ENCODE peak calls at places on chromosome X, in five cellular contexts. T, S, E, I and R are unnamed samples.

GRCh38 chrX:130916636-130917422 is 13.8 kb upstream of the ENOX2 start:
- DNase-seq in T (peak; percentile 45), S (peak; percentile 12), E (no peak), I (no peak), R (peak; percentile 29)

GRCh38 chrX:56733459-56734046 is 4.5 kb downstream of the NBDY start:
- DNase-seq in T (peak; percentile 53), S (no peak), E (no peak), I (peak; percentile 46), R (peak; percentile 46)

GRCh38 chrX:40987413-40987812 is 97.8 kb upstream of the USP9X start:
- DNase-seq in T (no peak), S (no peak), E (no peak), I (no peak), R (no peak)

GRCh38 chrX:17876135-17876534 is 15.0 kb upstream of the RAI2 start:
- DNase-seq in T (no peak), S (no peak), E (no peak), I (no peak), R (no peak)

GRCh38 chrX:107715331-107716044 is 60.1 kb downstream of the TSC22D3 start:
- DNase-seq in T (no peak), S (no peak), E (peak; percentile 51), I (no peak), R (no peak)

GRCh38 chrX:74015379-74016019 is 288.5 kb upstream of the ZCCHC13 start:
- DNase-seq in T (peak; percentile 70), S (peak; percentile 14), E (no peak), I (peak; percentile 15), R (peak; percentile 62)

GRCh38 chrX:50988649-50989048 is 78.1 kb downstream of the BMP15 start:
- DNase-seq in T (peak; percentile 39), S (no peak), E (no peak), I (no peak), R (peak; percentile 14)

GRCh38 chrX:154321624-154322023 is 26.0 kb downstream of the TKTL1 start:
- DNase-seq in T (peak; percentile 22), S (no peak), E (no peak), I (no peak), R (no peak)

GRCh38 chrX:109624641-109625311 is at the start of gene KCNE5:
- DNase-seq in T (peak; percentile 12), S (no peak), E (peak; percentile 37), I (no peak), R (no peak)

GRCh38 chrX:2261838-2262678 is 238.7 kb downstream of the DHRSX start:
- DNase-seq in T (no peak), S (no peak), E (no peak), I (no peak), R (peak; percentile 96)

GRCh38 chrX:47169726-47170515 is 23.7 kb upstream of the UBA1 start:
- DNase-seq in T (no peak), S (peak; percentile 47), E (no peak), I (no peak), R (no peak)

GRCh38 chrX:129706395-129707072 is 32.2 kb upstream of the XPNPEP2 start:
- DNase-seq in T (peak; percentile 34), S (peak; percentile 59), E (no peak), I (no peak), R (peak; percentile 85)

GRCh38 chrX:72050011-72050410 is 81.7 kb downstream of the RTL5 start:
- DNase-seq in T (no peak), S (no peak), E (no peak), I (no peak), R (no peak)

GRCh38 chrX:72051589-72051988 is 80.1 kb downstream of the RTL5 start:
- DNase-seq in T (no peak), S (no peak), E (no peak), I (no peak), R (no peak)

GRCh38 chrX:72045552-72046277 is 86.0 kb downstream of the RTL5 start:
- DNase-seq in T (no peak), S (no peak), E (no peak), I (no peak), R (peak; percentile 40)

GRCh38 chrX:72046447-72046846 is 85.3 kb downstream of the RTL5 start:
- DNase-seq in T (no peak), S (no peak), E (no peak), I (no peak), R (no peak)

GRCh38 chrX:72048515-72049455 is 82.9 kb downstream of the RTL5 start:
- DNase-seq in T (no peak), S (no peak), E (no peak), I (no peak), R (no peak)
- TF ChIP-seq CTCF in T (no peak), S (no peak), E (no peak), I (no peak), R (no peak)

GRCh38 chrX:149937881-149938426 is 337 bp downstream of the EOLA2 start:
- DNase-seq in T (peak; percentile 23), S (peak; percentile 22), E (peak; percentile 55), I (no peak), R (peak; percentile 26)

GRCh38 chrX:149939271-149940014 is 1.2 kb upstream of the EOLA2 start:
- DNase-seq in T (peak; percentile 97), S (peak; percentile 94), E (peak; percentile 96), I (peak; percentile 93), R (peak; percentile 95)

GRCh38 chrX:149938427-149939270 is at the start of gene EOLA2:
- DNase-seq in T (peak; percentile 95), S (peak; percentile 94), E (peak; percentile 97), I (peak; percentile 95), R (peak; percentile 95)

DNA sequence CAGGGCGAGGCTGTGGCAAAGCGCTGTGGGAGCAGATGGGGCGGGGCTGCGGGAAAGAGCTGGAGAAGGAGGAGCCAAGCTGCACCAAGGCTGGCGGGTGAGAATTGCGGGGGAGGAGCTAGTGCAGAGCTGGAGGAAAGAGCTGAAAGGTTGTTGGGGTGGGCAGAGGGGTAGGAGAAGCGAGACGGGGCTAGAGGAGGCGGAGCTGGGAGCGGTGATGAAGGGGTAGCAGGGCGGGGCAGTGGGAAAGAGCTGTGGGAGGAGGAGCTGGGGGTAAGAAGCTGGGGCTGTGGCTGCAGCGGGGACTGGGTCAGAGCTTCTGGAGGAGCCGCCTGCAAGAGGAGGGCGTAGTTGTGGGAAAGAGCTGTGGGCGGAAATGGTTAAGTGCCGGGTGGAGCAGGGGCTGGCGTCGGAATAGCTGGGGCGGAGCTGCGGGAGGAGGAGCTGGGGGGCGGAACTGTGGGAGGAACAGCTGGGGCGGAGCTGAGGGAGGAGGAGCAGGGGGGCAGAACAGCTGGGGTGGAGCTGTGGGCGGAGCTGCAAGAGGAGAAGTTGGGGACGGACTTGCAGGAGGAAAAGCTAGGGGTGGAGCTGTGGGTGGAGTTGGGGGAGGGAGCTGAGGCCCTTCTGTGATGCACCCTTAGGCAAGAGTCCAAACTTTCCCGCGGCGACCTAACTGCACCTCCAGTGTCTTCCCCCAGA is 1.9 kb upstream of the EOLA2 start:
- DNase-seq in T (peak; percentile 97), S (peak; percentile 93), E (peak; percentile 96), I (peak; percentile 95), R (peak; percentile 94)
- TF ChIP-seq CTCF in T (peak; percentile 74), S (peak; percentile 65), E (no peak), I (no peak), R (peak; percentile 48)

GRCh38 chrX:10756365-10756915 is 136.1 kb upstream of the MID1 start:
- DNase-seq in T (peak; percentile 25), S (no peak), E (no peak), I (no peak), R (peak; percentile 5)
- TF ChIP-seq CTCF in T (no peak), S (no peak), E (no peak), I (no peak), R (no peak)

DNA sequence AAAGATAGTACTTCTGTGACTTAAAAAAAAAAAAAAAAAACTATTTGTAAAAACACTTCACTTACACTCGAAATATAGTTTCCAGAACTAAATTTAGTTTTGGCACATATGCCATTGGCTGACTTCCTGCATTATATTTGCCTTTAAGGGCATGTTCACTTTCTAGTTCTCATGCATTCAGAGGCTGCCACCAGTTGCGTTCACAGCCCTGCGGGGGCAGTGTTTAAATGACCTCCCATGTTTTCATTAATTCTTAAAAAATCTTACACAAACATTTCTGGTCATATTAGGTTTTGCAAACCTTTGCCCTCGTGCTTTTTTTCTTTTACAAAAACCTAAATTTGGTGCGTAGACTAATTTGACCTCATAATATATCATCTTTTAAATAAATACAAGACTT is 12.5 kb upstream of the ARHGAP6 start:
- DNase-seq in T (no peak), S (no peak), E (no peak), I (no peak), R (no peak)
- TF ChIP-seq CTCF in T (no peak), S (no peak), E (no peak), I (no peak), R (no peak)

GRCh38 chrX:77595848-77596247 is 148.7 kb downstream of the FGF16 start:
- DNase-seq in T (no peak), S (no peak), E (no peak), I (no peak), R (no peak)

GRCh38 chrX:77597511-77597910 is 150.3 kb downstream of the FGF16 start:
- DNase-seq in T (no peak), S (no peak), E (no peak), I (no peak), R (no peak)

DNA sequence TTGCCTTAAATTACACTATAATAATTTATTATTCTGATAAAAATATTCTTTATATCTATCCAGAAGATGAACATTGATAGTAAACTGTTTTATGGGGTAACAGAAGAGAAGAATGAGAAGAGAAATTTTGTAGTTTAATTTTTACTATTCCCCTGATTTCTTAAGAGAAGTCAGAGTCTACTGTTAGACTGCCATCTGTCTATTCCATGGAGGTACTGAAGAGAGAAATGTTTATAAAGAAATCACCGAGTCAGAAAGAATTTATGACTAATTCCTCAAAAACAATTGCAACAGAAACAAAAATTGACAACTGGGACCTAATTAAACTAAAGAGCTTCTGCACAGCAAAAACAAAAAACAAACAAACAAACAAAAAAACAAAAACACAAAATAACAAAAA is 149.9 kb downstream of the FGF16 start:
- DNase-seq in T (no peak), S (no peak), E (no peak), I (no peak), R (no peak)
- TF ChIP-seq CTCF in T (peak; percentile 13), S (peak; percentile 54), E (peak; percentile 9), I (no peak), R (no peak)